ENCODE peak calls at places on chromosomes 16 and 17, in eight cellular contexts. W is glomerular endothelial cell; D is NCI-H1105; H is activated CD4-positive, alpha-beta T cell treated with anti-CD3 and anti-CD28 coated beads, Interleukin-2, amount 50 U/mL, for 24 hours; F is stimulated activated CD8-positive, alpha-beta memory T cell treated with anti-CD3 and anti-CD28 coated beads, Interleukin-15, amount 100 ng/mL, for 24 hours; O is adipocyte; A is KG1; I is CD4-positive, alpha-beta T cell. B is an unnamed sample.

GRCh38 chr17:8254881-8255280 is 5.8 kb downstream of the PFAS start:
- DNase-seq in W (no peak), D (no peak), H (no peak), F (no peak), O (no peak), A (no peak), I (no peak), B (no peak)

GRCh38 chr16:70396209-70396904 is 42.5 kb downstream of the ST3GAL2 start:
- DNase-seq in W (no peak), D (no peak), H (no peak), F (no peak), O (no peak), A (no peak), I (no peak), B (no peak)

GRCh38 chr17:58081641-58082340 is 1.4 kb upstream of the DYNLL2 start:
- DNase-seq in W (no peak), D (no peak), H (no peak), F (no peak), O (no peak), A (no peak), I (no peak), B (no peak)

GRCh38 chr17:57096472-57097198 is 11.6 kb downstream of the AKAP1 start:
- DNase-seq in W (no peak), D (no peak), H (no peak), F (no peak), O (no peak), A (no peak), I (no peak), B (no peak)

GRCh38 chr16:11303405-11304138 is 22.4 kb upstream of the PRM1 start:
- DNase-seq in W (no peak), D (peak), H (no peak), F (no peak), O (peak), A (no peak), I (no peak), B (no peak)

GRCh38 chr17:40287494-40288369 is at the start of gene CDC6:
- DNase-seq in W (peak), D (peak), H (peak), F (peak), O (peak), A (peak), I (peak), B (peak)

GRCh38 chr17:36938566-36939058 is 1.3 kb downstream of the LHX1 start:
- DNase-seq in W (no peak), D (no peak), H (no peak), F (no peak), O (no peak), A (no peak), I (no peak), B (no peak)

GRCh38 chr16:51577621-51578303 is 426.7 kb upstream of the SALL1 start:
- DNase-seq in W (no peak), D (no peak), H (no peak), F (no peak), O (no peak), A (no peak), I (no peak), B (no peak)

GRCh38 chr16:85057948-85058347 is 30.4 kb downstream of the KIAA0513 start:
- DNase-seq in W (no peak), D (no peak), H (no peak), F (no peak), O (no peak), A (no peak), I (no peak), B (no peak)

GRCh38 chr17:7294614-7295153 is at the start of gene YBX2:
- DNase-seq in W (no peak), D (peak), H (peak), F (peak), O (peak), A (no peak), I (peak), B (peak)

GRCh38 chr17:74527756-74528155 is 3.5 kb downstream of the CD300LB start:
- DNase-seq in W (no peak), D (no peak), H (no peak), F (no peak), O (no peak), A (no peak), I (no peak), B (no peak)

GRCh38 chr17:62705116-62705515 is 77.6 kb downstream of the MRC2 start:
- DNase-seq in W (no peak), D (no peak), H (no peak), F (no peak), O (no peak), A (no peak), I (no peak), B (no peak)

GRCh38 chr17:9935408-9935807 is 30.3 kb upstream of the RCVRN start:
- DNase-seq in W (no peak), D (no peak), H (no peak), F (no peak), O (peak), A (no peak), I (no peak), B (no peak)

GRCh38 chr16:11583889-11584565 is 2.7 kb downstream of the LITAF start:
- DNase-seq in W (no peak), D (no peak), H (no peak), F (no peak), O (no peak), A (no peak), I (no peak), B (no peak)

GRCh38 chr17:8441690-8442089 is 6.0 kb downstream of the NDEL1 start:
- DNase-seq in W (no peak), D (no peak), H (no peak), F (no peak), O (no peak), A (no peak), I (no peak), B (no peak)

GRCh38 chr17:80254396-80255241 is 6.0 kb upstream of the RNF213 start:
- DNase-seq in W (peak), D (no peak), H (no peak), F (no peak), O (peak), A (no peak), I (peak), B (no peak)

GRCh38 chr17:835263-835662 is 53.1 kb downstream of the MRM3 start:
- DNase-seq in W (no peak), D (no peak), H (no peak), F (no peak), O (peak), A (no peak), I (no peak), B (no peak)

GRCh38 chr16:66189951-66190350 is 176.5 kb upstream of the CDH5 start:
- DNase-seq in W (no peak), D (no peak), H (no peak), F (no peak), O (peak), A (no peak), I (no peak), B (no peak)

GRCh38 chr16:70682239-70683145 is 3.4 kb downstream of the MTSS2 start:
- DNase-seq in W (no peak), D (no peak), H (no peak), F (no peak), O (no peak), A (no peak), I (no peak), B (no peak)

GRCh38 chr17:65359016-65359415 is 202.4 kb downstream of the AXIN2 start:
- DNase-seq in W (peak), D (no peak), H (no peak), F (no peak), O (peak), A (no peak), I (no peak), B (no peak)

GRCh38 chr17:6126768-6127167 is 56.6 kb downstream of the WSCD1 start:
- DNase-seq in W (no peak), D (no peak), H (no peak), F (no peak), O (no peak), A (no peak), I (no peak), B (no peak)

GRCh38 chr16:73228649-73229048 is 180.7 kb upstream of the ZFHX3 start:
- DNase-seq in W (no peak), D (no peak), H (no peak), F (no peak), O (peak), A (no peak), I (no peak), B (no peak)

B was measured in activated gamma-delta T cell.